ENCODE peak calls at places on chromosomes 12 and 14, in four cellular contexts. B is HepG2, R is GM12878, K is H1. Z is an unnamed sample.

GRCh38 chr12:118055144-118055557 is 5.8 kb downstream of the WSB2 start:
- DNase-seq in B (peak; percentile 68), R (no peak), K (no peak), Z (no peak)

GRCh38 chr14:94045101-94045500 is 19.0 kb downstream of the OTUB2 start:
- DNase-seq in B (no peak), R (no peak), K (no peak), Z (no peak)

GRCh38 chr14:72801381-72801812 is 92.5 kb downstream of the DPF3 start:
- DNase-seq in B (no peak), R (no peak), K (no peak), Z (no peak)

GRCh38 chr14:68408680-68409079 is 384.2 kb downstream of the ZFP36L1 start:
- DNase-seq in B (no peak), R (no peak), K (no peak), Z (no peak)

GRCh38 chr12:108832730-108833354 is 24.5 kb downstream of the SSH1 start:
- DNase-seq in B (no peak), R (no peak), K (no peak), Z (no peak)

GRCh38 chr12:56334490-56334793 is 642 bp upstream of the PAN2 start:
- DNase-seq in B (no peak), R (no peak), K (no peak), Z (no peak)

GRCh38 chr12:83818888-83819287 is 1093.7 kb downstream of the SLC6A15 start:
- DNase-seq in B (no peak), R (no peak), K (no peak), Z (no peak)

GRCh38 chr14:36724162-36724561 is 62.5 kb downstream of the PAX9 start:
- DNase-seq in B (no peak), R (no peak), K (no peak), Z (no peak)

GRCh38 chr12:16606201-16606849 is 363 bp upstream of the LMO3 start:
- DNase-seq in B (no peak), R (no peak), K (no peak), Z (peak; percentile 84)

GRCh38 chr12:83763425-83763824 is 1076.7 kb downstream of the TMTC2 start:
- DNase-seq in B (no peak), R (no peak), K (no peak), Z (no peak)

GRCh38 chr12:46831335-46832083 is 5.7 kb upstream of the SLC38A4 start:
- DNase-seq in B (no peak), R (no peak), K (no peak), Z (no peak)

GRCh38 chr12:104626069-104626690 is 169.4 kb downstream of the CHST11 start:
- DNase-seq in B (no peak), R (no peak), K (no peak), Z (no peak)

GRCh38 chr14:77862154-77862783 is 62.4 kb downstream of the ADCK1 start:
- DNase-seq in B (peak; percentile 46), R (peak; percentile 12), K (peak; percentile 77), Z (peak; percentile 46)

GRCh38 chr14:66038214-66038977 is 447.8 kb upstream of the CCDC196 start:
- DNase-seq in B (peak; percentile 3), R (no peak), K (no peak), Z (no peak)

GRCh38 chr12:32666018-32666417 is 13.1 kb upstream of the DNM1L start:
- DNase-seq in B (no peak), R (no peak), K (no peak), Z (no peak)

GRCh38 chr12:16120027-16120426 is 157.5 kb downstream of the SLC15A5 start:
- DNase-seq in B (no peak), R (no peak), K (no peak), Z (no peak)

GRCh38 chr14:20381341-20381740 is 32.0 kb downstream of the TEP1 start:
- DNase-seq in B (no peak), R (no peak), K (no peak), Z (no peak)

GRCh38 chr12:68178774-68179439 is 19.4 kb upstream of the IFNG start:
- DNase-seq in B (no peak), R (no peak), K (no peak), Z (no peak)

GRCh38 chr12:115752913-115753726 is 524.4 kb downstream of the MED13L start:
- DNase-seq in B (peak; percentile 58), R (peak; percentile 12), K (no peak), Z (peak; percentile 44)

GRCh38 chr12:50728417-50728816 is 35.5 kb upstream of the ATF1 start:
- DNase-seq in B (no peak), R (no peak), K (no peak), Z (no peak)
- H3K9ac ChIP-seq in B (no peak overlapping the region), R (no peak overlapping the region), K (no peak overlapping the region), Z (no peak overlapping the region)

DNA sequence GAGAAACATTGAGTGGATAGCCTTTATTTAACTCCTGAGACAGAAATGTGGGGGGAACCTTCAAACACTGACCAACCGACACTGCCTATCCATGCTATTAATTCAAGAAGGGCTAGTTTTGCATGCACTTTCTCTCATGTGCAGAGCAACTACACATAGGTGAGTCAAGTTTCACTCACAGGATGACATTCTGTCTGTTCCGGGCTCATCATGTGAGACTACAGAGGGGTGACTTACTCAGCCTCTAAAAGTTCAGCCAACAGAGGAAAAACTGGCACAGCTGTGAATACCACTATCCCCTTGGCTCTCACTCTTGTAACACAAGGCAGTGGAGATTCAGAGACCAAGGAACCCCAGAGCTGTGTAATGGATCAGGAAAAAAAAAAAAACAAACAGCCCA is 13.3 kb downstream of the BEST3 start:
- DNase-seq in B (no peak), R (no peak), K (no peak), Z (no peak)
- TF ChIP-seq SUZ12 in B (no peak), R (no peak), K (no peak), Z (no peak)

GRCh38 chr12:78703820-78704525 is 160.6 kb upstream of the SYT1 start:
- DNase-seq in B (no peak), R (no peak), K (no peak), Z (no peak)
- H3K9ac ChIP-seq in B (no peak overlapping the region), R (no peak overlapping the region), K (no peak overlapping the region), Z (no peak overlapping the region)

DNA sequence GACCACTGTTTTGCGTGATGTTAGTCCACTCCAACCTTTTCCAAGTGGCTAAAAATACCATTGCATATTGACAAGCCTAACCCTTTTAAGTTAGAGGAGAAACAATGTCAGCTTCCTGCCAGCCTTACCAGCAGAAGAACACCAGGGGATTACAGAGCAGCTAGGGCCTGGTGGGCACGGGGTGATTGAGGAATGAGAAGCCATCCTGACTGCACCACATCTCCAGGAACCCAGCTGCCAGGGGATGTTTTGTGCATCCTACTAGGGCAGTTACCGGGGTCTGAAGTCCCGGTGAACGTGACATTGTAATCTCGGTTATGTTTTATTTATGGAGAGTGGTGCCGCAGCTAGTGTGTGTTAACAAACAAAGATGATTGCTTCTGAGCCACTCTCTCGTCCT is 116.0 kb downstream of the BCL11B start:
- DNase-seq in B (no peak), R (no peak), K (no peak), Z (no peak)
- TF ChIP-seq SUZ12 in B (no peak), R (no peak), K (no peak), Z (no peak)

Z was measured in NT2/D1.